ENCODE peak calls at places on chromosomes 1 and 21, in eight cellular contexts. W is skeletal muscle cell; Y is body of pancreas; C is ACHN; D is left ventricle myocardium superior; A is T47D; Q is activated naive CD4-positive, alpha-beta T cell; B is Caki2. J is an unnamed sample.

GRCh38 chr1:206797534-206798383 is 25.5 kb upstream of the IL10 start:
- DNase-seq in W (no peak), B (no peak), Y (peak), C (peak), Q (no peak), D (no peak), A (peak), J (no peak)

GRCh38 chr1:43352351-43352705 is 6.5 kb upstream of the CDC20 start:
- DNase-seq in C (no peak), Y (no peak), B (no peak), W (no peak), A (no peak), Q (no peak), D (no peak), J (no peak)

GRCh38 chr1:7809742-7810141 is 25.7 kb downstream of the PER3 start:
- DNase-seq in C (no peak), B (no peak), Q (no peak), A (no peak), Y (no peak), D (no peak), W (no peak), J (no peak)

GRCh38 chr1:219143735-219144134 is 29.9 kb upstream of the LYPLAL1 start:
- DNase-seq in D (no peak), A (no peak), Q (no peak), B (no peak), W (no peak), C (no peak), Y (no peak), J (no peak)

GRCh38 chr1:101025283-101025679 is 303 bp downstream of the DPH5 start:
- DNase-seq in Y (no peak), W (no peak), Q (no peak), B (no peak), A (peak), C (peak), D (no peak), J (peak)

GRCh38 chr1:184118051-184118450 is 66.5 kb downstream of the TSEN15 start:
- DNase-seq in W (peak), C (peak), D (no peak), Q (no peak), Y (no peak), A (no peak), B (peak), J (peak)

GRCh38 chr1:201751872-201752271 is 77.1 kb upstream of the IPO9 start:
- DNase-seq in Q (no peak), B (no peak), A (no peak), C (no peak), Y (no peak), D (no peak), W (no peak), J (no peak)

GRCh38 chr1:234143681-234144080 is 229.6 kb upstream of the COA6 start:
- DNase-seq in D (no peak), Q (no peak), A (no peak), Y (no peak), C (no peak), B (no peak), W (no peak), J (no peak)

GRCh38 chr1:88519156-88519555 is 164.9 kb upstream of the PKN2 start:
- DNase-seq in W (no peak), D (no peak), B (no peak), A (no peak), Y (no peak), C (no peak), Q (no peak), J (peak)

GRCh38 chr1:87151500-87152421 is 176.9 kb upstream of the LMO4 start:
- DNase-seq in Y (peak), D (peak), W (peak), C (no peak), A (no peak), Q (no peak), B (no peak), J (no peak)

GRCh38 chr1:161487483-161487827 is 17.8 kb upstream of the FCGR2A start:
- DNase-seq in Y (peak), W (no peak), D (peak), C (peak), A (peak), B (no peak), Q (no peak), J (peak)

GRCh38 chr1:180343931-180344406 is 113.9 kb downstream of the LHX4 start:
- DNase-seq in C (peak), Q (no peak), D (no peak), B (no peak), A (peak), W (peak), Y (peak), J (no peak)

GRCh38 chr21:37667380-37667779 is 248.9 kb downstream of the KCNJ6 start:
- DNase-seq in A (no peak), Y (no peak), B (no peak), W (no peak), Q (no peak), C (no peak), D (no peak), J (no peak)

GRCh38 chr1:205834751-205835150 is 15.2 kb downstream of the PM20D1 start:
- DNase-seq in W (no peak), D (no peak), Q (no peak), A (no peak), Y (no peak), C (no peak), B (no peak), J (no peak)

GRCh38 chr1:50174101-50174500 is 65.4 kb downstream of the ELAVL4 start:
- DNase-seq in Q (no peak), Y (no peak), D (no peak), W (no peak), C (no peak), B (no peak), A (no peak), J (no peak)

GRCh38 chr1:36953061-36953460 is 81.3 kb downstream of the GRIK3 start:
- DNase-seq in A (no peak), D (no peak), W (no peak), B (no peak), C (no peak), Q (no peak), Y (no peak), J (no peak)

GRCh38 chr1:48673725-48674124 is 103.0 kb downstream of the BEND5 start:
- DNase-seq in Q (no peak), A (peak), Y (no peak), C (no peak), B (no peak), W (no peak), D (no peak), J (no peak)

GRCh38 chr21:17690078-17690494 is 77.4 kb upstream of the BTG3 start:
- DNase-seq in W (no peak), Y (no peak), Q (no peak), A (no peak), C (no peak), D (no peak), B (no peak), J (no peak)

GRCh38 chr1:92975551-92976232 is 14.4 kb upstream of the DIPK1A start:
- DNase-seq in A (no peak), W (no peak), C (no peak), D (no peak), Q (no peak), Y (no peak), B (peak), J (no peak)

GRCh38 chr1:155049651-155050559 is 1.2 kb upstream of the ADAM15 start:
- DNase-seq in Q (no peak), A (peak), C (peak), W (no peak), Y (no peak), B (peak), D (no peak), J (peak)

GRCh38 chr1:225427249-225428065 is at the start of gene LBR:
- DNase-seq in C (peak), A (no peak), B (no peak), Q (no peak), D (peak), Y (peak), W (no peak), J (peak)

GRCh38 chr21:28884976-28885852 is 107.5 kb downstream of the LTN1 start:
- DNase-seq in C (peak), W (peak), B (peak), Y (peak), A (peak), Q (peak), D (peak), J (peak)

GRCh38 chr1:12594966-12595838 is 22.8 kb downstream of the DHRS3 start:
- DNase-seq in B (peak), C (peak), D (peak), W (no peak), Y (peak), Q (no peak), A (no peak), J (peak)

GRCh38 chr1:4771267-4771666 is 116.9 kb downstream of the AJAP1 start:
- DNase-seq in Y (no peak), Q (no peak), D (no peak), A (no peak), C (no peak), W (no peak), B (no peak), J (no peak)

GRCh38 chr1:97190326-97190725 is 468.7 kb downstream of the PTBP2 start:
- DNase-seq in Q (no peak), Y (no peak), C (peak), A (peak), D (no peak), W (no peak), B (no peak), J (peak)

GRCh38 chr1:209854196-209854595 is 26.4 kb downstream of the UTP25 start:
- DNase-seq in W (no peak), Y (no peak), A (no peak), C (no peak), B (no peak), D (no peak), Q (no peak), J (no peak)

GRCh38 chr1:28416509-28417194 is 47.1 kb downstream of the PHACTR4 start:
- DNase-seq in C (no peak), B (no peak), Q (no peak), W (no peak), D (no peak), A (no peak), Y (no peak), J (no peak)

J was measured in AG08395.